ENCODE peak calls at places on chromosomes 11 and 22, in ten cellular contexts. One of them, this sample, is unnamed.

GRCh38 chr11:85712953-85713352 is 27.0 kb upstream of the CCDC89 start:
- DNase-seq in epithelial cell of esophagus: no peak
- DNase-seq in psoas muscle: no peak
- DNase-seq in lower lobe of right lung: no peak
- DNase-seq in cardiac muscle cell: no peak
- DNase-seq in dorsolateral prefrontal cortex: no peak
- DNase-seq in mammary epithelial cell: no peak
- DNase-seq in HFF-Myc: no peak
- DNase-seq in adrenal gland: no peak
- DNase-seq in uterus: no peak
- DNase-seq in this sample: no peak

GRCh38 chr11:74754507-74755255 is 6.0 kb downstream of the RNF169 start:
- DNase-seq in epithelial cell of esophagus: peak; percentile 91
- DNase-seq in psoas muscle: no peak
- DNase-seq in lower lobe of right lung: no peak
- DNase-seq in cardiac muscle cell: peak; percentile 80
- DNase-seq in dorsolateral prefrontal cortex: no peak
- DNase-seq in mammary epithelial cell: peak; percentile 91
- DNase-seq in HFF-Myc: no peak
- DNase-seq in adrenal gland: no peak
- DNase-seq in uterus: no peak
- DNase-seq in this sample: peak; percentile 86

GRCh38 chr22:47052236-47053012 is 290.0 kb downstream of the TBC1D22A start:
- DNase-seq in epithelial cell of esophagus: no peak
- DNase-seq in psoas muscle: no peak
- DNase-seq in lower lobe of right lung: peak; percentile 15
- DNase-seq in cardiac muscle cell: no peak
- DNase-seq in dorsolateral prefrontal cortex: no peak
- DNase-seq in mammary epithelial cell: no peak
- DNase-seq in HFF-Myc: no peak
- DNase-seq in adrenal gland: no peak
- DNase-seq in uterus: no peak
- DNase-seq in this sample: no peak

GRCh38 chr11:68574308-68574707 is 110.0 kb upstream of the GAL start:
- DNase-seq in epithelial cell of esophagus: peak; percentile 70
- DNase-seq in psoas muscle: no peak
- DNase-seq in lower lobe of right lung: no peak
- DNase-seq in cardiac muscle cell: no peak
- DNase-seq in dorsolateral prefrontal cortex: no peak
- DNase-seq in mammary epithelial cell: peak; percentile 26
- DNase-seq in HFF-Myc: no peak
- DNase-seq in adrenal gland: no peak
- DNase-seq in uterus: no peak
- DNase-seq in this sample: peak; percentile 14

GRCh38 chr11:119788911-119789560 is 60.0 kb upstream of the NECTIN1 start:
- DNase-seq in epithelial cell of esophagus: no peak
- DNase-seq in psoas muscle: no peak
- DNase-seq in lower lobe of right lung: peak; percentile 24
- DNase-seq in cardiac muscle cell: no peak
- DNase-seq in dorsolateral prefrontal cortex: no peak
- DNase-seq in mammary epithelial cell: no peak
- DNase-seq in HFF-Myc: no peak
- DNase-seq in adrenal gland: no peak
- DNase-seq in uterus: no peak
- DNase-seq in this sample: no peak

GRCh38 chr11:69636512-69636866 is 4.5 kb upstream of the CCND1 start:
- DNase-seq in epithelial cell of esophagus: peak; percentile 79
- DNase-seq in psoas muscle: peak; percentile 75
- DNase-seq in lower lobe of right lung: peak; percentile 80
- DNase-seq in cardiac muscle cell: peak; percentile 98
- DNase-seq in dorsolateral prefrontal cortex: peak; percentile 72
- DNase-seq in mammary epithelial cell: no peak
- DNase-seq in HFF-Myc: peak; percentile 85
- DNase-seq in adrenal gland: peak; percentile 80
- DNase-seq in uterus: no peak
- DNase-seq in this sample: peak; percentile 94

GRCh38 chr11:61265357-61265756 is 24.4 kb downstream of the PGA5 start:
- DNase-seq in epithelial cell of esophagus: no peak
- DNase-seq in psoas muscle: no peak
- DNase-seq in lower lobe of right lung: no peak
- DNase-seq in cardiac muscle cell: no peak
- DNase-seq in dorsolateral prefrontal cortex: no peak
- DNase-seq in mammary epithelial cell: no peak
- DNase-seq in HFF-Myc: no peak
- DNase-seq in adrenal gland: no peak
- DNase-seq in uterus: no peak
- DNase-seq in this sample: no peak

GRCh38 chr22:24894998-24895397 is 51.5 kb downstream of the LHFPL7 start:
- DNase-seq in epithelial cell of esophagus: peak; percentile 75
- DNase-seq in psoas muscle: peak; percentile 67
- DNase-seq in lower lobe of right lung: peak; percentile 76
- DNase-seq in cardiac muscle cell: peak; percentile 92
- DNase-seq in dorsolateral prefrontal cortex: no peak
- DNase-seq in mammary epithelial cell: peak; percentile 39
- DNase-seq in HFF-Myc: peak; percentile 19
- DNase-seq in adrenal gland: peak; percentile 81
- DNase-seq in uterus: peak; percentile 62
- DNase-seq in this sample: peak; percentile 35

GRCh38 chr11:119148855-119149370 is at the start of gene ABCG4:
- DNase-seq in epithelial cell of esophagus: no peak
- DNase-seq in psoas muscle: peak; percentile 33
- DNase-seq in lower lobe of right lung: peak; percentile 59
- DNase-seq in cardiac muscle cell: no peak
- DNase-seq in dorsolateral prefrontal cortex: no peak
- DNase-seq in mammary epithelial cell: no peak
- DNase-seq in HFF-Myc: no peak
- DNase-seq in adrenal gland: peak; percentile 19
- DNase-seq in uterus: no peak
- DNase-seq in this sample: no peak

GRCh38 chr22:17235861-17236260 is 16.6 kb upstream of the ADA2 start:
- DNase-seq in epithelial cell of esophagus: no peak
- DNase-seq in psoas muscle: no peak
- DNase-seq in lower lobe of right lung: no peak
- DNase-seq in cardiac muscle cell: no peak
- DNase-seq in dorsolateral prefrontal cortex: no peak
- DNase-seq in mammary epithelial cell: no peak
- DNase-seq in HFF-Myc: no peak
- DNase-seq in adrenal gland: no peak
- DNase-seq in uterus: no peak
- DNase-seq in this sample: no peak

GRCh38 chr11:70477607-70478006 is 79.3 kb downstream of the CTTN start:
- DNase-seq in epithelial cell of esophagus: no peak
- DNase-seq in psoas muscle: no peak
- DNase-seq in lower lobe of right lung: peak; percentile 22
- DNase-seq in cardiac muscle cell: no peak
- DNase-seq in dorsolateral prefrontal cortex: peak; percentile 74
- DNase-seq in mammary epithelial cell: no peak
- DNase-seq in HFF-Myc: no peak
- DNase-seq in adrenal gland: no peak
- DNase-seq in uterus: no peak
- DNase-seq in this sample: no peak

GRCh38 chr22:24819941-24820461 is 14.0 kb downstream of the SGSM1 start:
- DNase-seq in epithelial cell of esophagus: no peak
- DNase-seq in psoas muscle: no peak
- DNase-seq in lower lobe of right lung: peak; percentile 48
- DNase-seq in cardiac muscle cell: peak; percentile 68
- DNase-seq in dorsolateral prefrontal cortex: peak; percentile 79
- DNase-seq in mammary epithelial cell: no peak
- DNase-seq in HFF-Myc: no peak
- DNase-seq in adrenal gland: peak; percentile 26
- DNase-seq in uterus: no peak
- DNase-seq in this sample: no peak

GRCh38 chr22:36238348-36239149 is 778 bp downstream of the APOL2 start:
- DNase-seq in epithelial cell of esophagus: no peak
- DNase-seq in psoas muscle: peak; percentile 18
- DNase-seq in lower lobe of right lung: no peak
- DNase-seq in cardiac muscle cell: peak; percentile 28
- DNase-seq in dorsolateral prefrontal cortex: no peak
- DNase-seq in mammary epithelial cell: no peak
- DNase-seq in HFF-Myc: no peak
- DNase-seq in adrenal gland: peak; percentile 50
- DNase-seq in uterus: peak; percentile 53
- DNase-seq in this sample: peak; percentile 47

GRCh38 chr11:114304065-114304464 is 7.9 kb downstream of the NNMT start:
- DNase-seq in epithelial cell of esophagus: no peak
- DNase-seq in psoas muscle: no peak
- DNase-seq in lower lobe of right lung: no peak
- DNase-seq in cardiac muscle cell: no peak
- DNase-seq in dorsolateral prefrontal cortex: no peak
- DNase-seq in mammary epithelial cell: no peak
- DNase-seq in HFF-Myc: no peak
- DNase-seq in adrenal gland: no peak
- DNase-seq in uterus: no peak
- DNase-seq in this sample: no peak
- H3K4me3 ChIP-seq in epithelial cell of esophagus: no peak overlapping the region
- H3K4me3 ChIP-seq in psoas muscle: peak overlapping the region; percentile 72
- H3K4me3 ChIP-seq in lower lobe of right lung: no peak overlapping the region
- H3K4me3 ChIP-seq in cardiac muscle cell: no peak overlapping the region
- H3K4me3 ChIP-seq in dorsolateral prefrontal cortex: no peak overlapping the region
- H3K4me3 ChIP-seq in mammary epithelial cell: no peak overlapping the region
- H3K4me3 ChIP-seq in HFF-Myc: no peak overlapping the region
- H3K4me3 ChIP-seq in adrenal gland: peak overlapping the region; percentile 12
- H3K4me3 ChIP-seq in uterus: no peak overlapping the region
- H3K4me3 ChIP-seq in this sample: no peak overlapping the region

GRCh38 chr11:26283852-26284421 is 48.0 kb upstream of the ANO3 start:
- DNase-seq in epithelial cell of esophagus: no peak
- DNase-seq in psoas muscle: no peak
- DNase-seq in lower lobe of right lung: no peak
- DNase-seq in cardiac muscle cell: no peak
- DNase-seq in dorsolateral prefrontal cortex: no peak
- DNase-seq in mammary epithelial cell: no peak
- DNase-seq in HFF-Myc: no peak
- DNase-seq in adrenal gland: no peak
- DNase-seq in uterus: no peak
- DNase-seq in this sample: peak; percentile 26

GRCh38 chr11:26276798-26277424 is 55.0 kb upstream of the ANO3 start:
- DNase-seq in epithelial cell of esophagus: peak; percentile 73
- DNase-seq in psoas muscle: peak; percentile 14
- DNase-seq in lower lobe of right lung: no peak
- DNase-seq in cardiac muscle cell: peak; percentile 79
- DNase-seq in dorsolateral prefrontal cortex: peak; percentile 58
- DNase-seq in mammary epithelial cell: peak; percentile 35
- DNase-seq in HFF-Myc: peak; percentile 46
- DNase-seq in adrenal gland: peak; percentile 30
- DNase-seq in uterus: peak; percentile 32
- DNase-seq in this sample: peak; percentile 58

GRCh38 chr11:26278354-26278753 is 53.6 kb upstream of the ANO3 start:
- DNase-seq in epithelial cell of esophagus: no peak
- DNase-seq in psoas muscle: no peak
- DNase-seq in lower lobe of right lung: no peak
- DNase-seq in cardiac muscle cell: no peak
- DNase-seq in dorsolateral prefrontal cortex: no peak
- DNase-seq in mammary epithelial cell: no peak
- DNase-seq in HFF-Myc: no peak
- DNase-seq in adrenal gland: no peak
- DNase-seq in uterus: no peak
- DNase-seq in this sample: no peak
- TF ChIP-seq CTCF in epithelial cell of esophagus: no peak
- TF ChIP-seq CTCF in psoas muscle: no peak
- TF ChIP-seq CTCF in lower lobe of right lung: no peak
- TF ChIP-seq CTCF in cardiac muscle cell: no peak
- TF ChIP-seq CTCF in dorsolateral prefrontal cortex: no peak
- TF ChIP-seq CTCF in mammary epithelial cell: no peak
- TF ChIP-seq CTCF in HFF-Myc: no peak
- TF ChIP-seq CTCF in adrenal gland: no peak
- TF ChIP-seq CTCF in uterus: no peak
- TF ChIP-seq CTCF in this sample: no peak

DNA sequence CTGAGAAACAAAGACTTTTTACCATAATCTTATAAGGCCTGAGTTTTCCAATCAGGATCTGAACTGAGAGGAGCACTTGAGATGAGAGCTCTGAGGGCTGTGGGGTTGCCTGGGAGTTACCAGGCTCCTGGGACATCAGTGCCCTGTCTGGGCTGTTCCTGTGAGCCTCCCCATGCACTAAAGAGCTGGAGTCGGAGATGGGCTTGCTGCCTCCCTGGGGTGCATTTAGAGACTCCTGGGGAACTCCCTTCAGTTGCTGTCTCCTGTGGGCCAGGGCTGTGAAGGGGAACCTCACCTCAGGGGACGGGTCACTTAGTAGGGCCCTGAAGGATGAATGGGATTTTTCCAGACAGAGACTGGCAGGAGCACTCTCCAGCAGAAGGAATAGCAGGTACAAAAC is 33.3 kb downstream of the KCNC1 start:
- DNase-seq in epithelial cell of esophagus: no peak
- DNase-seq in psoas muscle: no peak
- DNase-seq in lower lobe of right lung: no peak
- DNase-seq in cardiac muscle cell: no peak
- DNase-seq in dorsolateral prefrontal cortex: no peak
- DNase-seq in mammary epithelial cell: no peak
- DNase-seq in HFF-Myc: no peak
- DNase-seq in adrenal gland: no peak
- DNase-seq in uterus: no peak
- DNase-seq in this sample: no peak
- H3K4me3 ChIP-seq in epithelial cell of esophagus: no peak overlapping the region
- H3K4me3 ChIP-seq in psoas muscle: no peak overlapping the region
- H3K4me3 ChIP-seq in lower lobe of right lung: no peak overlapping the region
- H3K4me3 ChIP-seq in cardiac muscle cell: no peak overlapping the region
- H3K4me3 ChIP-seq in dorsolateral prefrontal cortex: no peak overlapping the region
- H3K4me3 ChIP-seq in mammary epithelial cell: no peak overlapping the region
- H3K4me3 ChIP-seq in HFF-Myc: no peak overlapping the region
- H3K4me3 ChIP-seq in adrenal gland: no peak overlapping the region
- H3K4me3 ChIP-seq in uterus: no peak overlapping the region
- H3K4me3 ChIP-seq in this sample: no peak overlapping the region

DNA sequence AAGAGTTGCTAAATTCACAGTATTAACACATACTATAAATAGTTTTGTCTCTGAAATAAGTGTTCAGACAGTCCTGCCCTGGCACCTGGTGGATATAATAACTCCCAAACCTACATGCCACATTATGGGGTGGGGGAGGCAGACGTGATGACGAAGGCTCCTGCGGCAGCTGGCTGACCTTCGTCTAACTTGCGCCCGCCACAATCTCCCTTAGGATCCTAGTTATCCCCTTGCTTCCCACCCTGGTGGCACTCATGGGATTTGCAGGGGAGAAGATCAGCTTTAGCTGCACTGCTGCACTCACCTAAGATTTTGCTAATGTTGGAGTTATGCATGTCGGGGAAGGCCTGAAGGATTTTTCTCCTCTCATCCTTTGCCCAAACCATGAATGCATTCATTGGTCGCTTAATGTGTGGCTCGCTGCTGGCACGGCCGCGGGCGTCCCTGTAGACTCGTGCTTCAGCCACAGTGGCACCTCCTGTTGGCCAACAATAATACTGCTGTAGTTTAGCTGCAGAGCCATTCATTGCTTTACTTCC is 367.6 kb downstream of the SOX6 start:
- DNase-seq in epithelial cell of esophagus: no peak
- DNase-seq in psoas muscle: no peak
- DNase-seq in lower lobe of right lung: no peak
- DNase-seq in cardiac muscle cell: peak; percentile 51
- DNase-seq in dorsolateral prefrontal cortex: no peak
- DNase-seq in mammary epithelial cell: no peak
- DNase-seq in HFF-Myc: no peak
- DNase-seq in adrenal gland: no peak
- DNase-seq in uterus: no peak
- DNase-seq in this sample: no peak
- TF ChIP-seq CTCF in epithelial cell of esophagus: peak; percentile 39
- TF ChIP-seq CTCF in psoas muscle: peak; percentile 36
- TF ChIP-seq CTCF in lower lobe of right lung: peak; percentile 15
- TF ChIP-seq CTCF in cardiac muscle cell: peak; percentile 34
- TF ChIP-seq CTCF in dorsolateral prefrontal cortex: no peak
- TF ChIP-seq CTCF in mammary epithelial cell: peak; percentile 22
- TF ChIP-seq CTCF in HFF-Myc: peak; percentile 14
- TF ChIP-seq CTCF in adrenal gland: no peak
- TF ChIP-seq CTCF in uterus: no peak
- TF ChIP-seq CTCF in this sample: no peak

This sample was measured in foreskin fibroblast.